ENCODE peak calls at places on chromosomes 1 and 21, in five cellular contexts. K is neuronal stem cell, S is H9, G is trophoblast cell, L is H1. W is an unnamed sample.

GRCh38 chr1:26833432-26834405 is 7.2 kb downstream of the ZDHHC18 start:
- DNase-seq in S (no peak), K (no peak), G (no peak), L (no peak), W (no peak)

GRCh38 chr21:33662046-33662445 is 19.7 kb downstream of the ITSN1 start:
- DNase-seq in G (peak; percentile 12), K (no peak), L (no peak), S (no peak), W (no peak)

GRCh38 chr1:24643362-24644346 is 552 bp downstream of the SRRM1 start:
- DNase-seq in G (no peak), S (no peak), K (no peak), L (no peak), W (peak; percentile 24)

GRCh38 chr1:232655041-232655745 is 25.3 kb upstream of the SIPA1L2 start:
- DNase-seq in G (no peak), S (no peak), L (no peak), K (no peak), W (peak; percentile 41)

GRCh38 chr1:223846668-223847007 is 891 bp upstream of the TP53BP2 start:
- DNase-seq in S (no peak), K (no peak), L (peak; percentile 56), G (no peak), W (no peak)

GRCh38 chr1:241081473-241081872 is 275.5 kb downstream of the RGS7 start:
- DNase-seq in L (no peak), G (no peak), K (no peak), S (no peak), W (peak; percentile 3)

GRCh38 chr1:156826596-156826995 is 9.9 kb upstream of the SH2D2A start:
- DNase-seq in S (no peak), L (no peak), G (no peak), K (no peak), W (no peak)

GRCh38 chr1:96234299-96234698 is 487.3 kb upstream of the PTBP2 start:
- DNase-seq in G (no peak), L (no peak), K (no peak), S (peak; percentile 29), W (peak; percentile 46)

GRCh38 chr1:116826818-116827606 is 72.8 kb downstream of the CD2 start:
- DNase-seq in K (no peak), L (no peak), G (peak; percentile 37), S (no peak), W (peak; percentile 68)

GRCh38 chr1:43446388-43446740 is 7.4 kb downstream of the HYI start:
- DNase-seq in L (no peak), K (no peak), S (peak; percentile 21), G (peak; percentile 62), W (no peak)

GRCh38 chr1:84996846-84997666 is at the start of gene MCOLN2:
- DNase-seq in L (peak; percentile 77), K (peak; percentile 61), G (no peak), S (peak; percentile 65), W (peak; percentile 32)

GRCh38 chr1:201542166-201543045 is 3.5 kb downstream of the NAV1 start:
- DNase-seq in K (no peak), G (no peak), S (no peak), L (no peak), W (peak; percentile 79)

GRCh38 chr1:228149341-228150020 is at the start of gene GJC2:
- DNase-seq in S (peak; percentile 67), L (peak; percentile 48), G (no peak), K (no peak), W (peak; percentile 30)

GRCh38 chr1:99963041-99963795 is 6.6 kb upstream of the SLC35A3 start:
- DNase-seq in L (no peak), K (no peak), S (no peak), G (no peak), W (peak; percentile 56)

GRCh38 chr1:211606327-211606913 is 27.5 kb upstream of the SLC30A1 start:
- DNase-seq in G (peak; percentile 48), K (no peak), L (no peak), S (no peak), W (no peak)

GRCh38 chr21:35400233-35400939 is 351.3 kb upstream of the RUNX1 start:
- DNase-seq in K (peak; percentile 12), G (peak; percentile 33), L (no peak), S (no peak), W (peak; percentile 61)

GRCh38 chr1:6832789-6833188 is 47.5 kb downstream of the CAMTA1 start:
- DNase-seq in G (no peak), S (no peak), K (no peak), L (no peak), W (no peak)

GRCh38 chr1:42259059-42259738 is 75.8 kb downstream of the FOXJ3 start:
- DNase-seq in S (no peak), K (no peak), L (no peak), G (peak; percentile 65), W (peak; percentile 61)

GRCh38 chr1:167599839-167600581 is 30.0 kb upstream of the RCSD1 start:
- DNase-seq in G (no peak), L (no peak), S (no peak), K (no peak), W (peak; percentile 55)

GRCh38 chr1:19222979-19223824 is 13.1 kb upstream of the UBR4 start:
- DNase-seq in G (no peak), K (no peak), S (no peak), L (no peak), W (no peak)

GRCh38 chr1:198156111-198156744 is 570 bp upstream of the NEK7 start:
- DNase-seq in L (peak; percentile 74), K (peak; percentile 40), S (peak; percentile 75), G (peak; percentile 84), W (peak; percentile 76)

GRCh38 chr1:225468270-225469020 is 40.6 kb upstream of the LBR start:
- DNase-seq in L (no peak), S (peak; percentile 16), K (no peak), G (no peak), W (no peak)

GRCh38 chr1:63662846-63663245 is 69.6 kb downstream of the PGM1 start:
- DNase-seq in S (peak; percentile 76), L (no peak), K (no peak), G (peak; percentile 91), W (no peak)

GRCh38 chr1:7752512-7753417 is 18.3 kb upstream of the VAMP3 start:
- DNase-seq in L (peak; percentile 62), G (peak; percentile 32), S (peak; percentile 48), K (peak; percentile 82), W (peak; percentile 77)

GRCh38 chr21:33078907-33079582 is 9.1 kb downstream of the OLIG1 start:
- DNase-seq in S (no peak), K (no peak), G (peak; percentile 77), L (no peak), W (peak; percentile 46)

GRCh38 chr1:234144866-234145265 is 228.4 kb upstream of the COA6 start:
- DNase-seq in S (no peak), K (no peak), L (no peak), G (peak; percentile 3), W (no peak)

GRCh38 chr21:44703731-44704635 is 7.0 kb downstream of the KRTAP10-12 start:
- DNase-seq in S (no peak), L (no peak), K (no peak), G (no peak), W (no peak)

GRCh38 chr1:157985473-157985872 is 8.0 kb upstream of the KIRREL1 start:
- DNase-seq in G (no peak), K (no peak), L (no peak), S (no peak), W (no peak)

GRCh38 chr1:9689011-9689706 is 37.6 kb downstream of the PIK3CD start:
- DNase-seq in K (peak; percentile 82), G (peak; percentile 70), S (peak; percentile 94), L (peak; percentile 96), W (peak; percentile 62)

GRCh38 chr1:164604541-164604940 is 45.6 kb downstream of the PBX1 start:
- DNase-seq in L (no peak), K (no peak), G (no peak), S (no peak), W (no peak)

GRCh38 chr1:204408074-204408507 is 3.5 kb downstream of the PPP1R15B start:
- DNase-seq in S (no peak), K (no peak), G (no peak), L (peak; percentile 41), W (peak; percentile 70)

GRCh38 chr1:56547977-56548376 is 31.4 kb downstream of the PLPP3 start:
- DNase-seq in K (no peak), G (peak; percentile 44), L (no peak), S (no peak), W (no peak)
- H2BK12ac ChIP-seq in K (no peak overlapping the region), G (no peak overlapping the region), L (peak overlapping the region; percentile 31), S (no peak overlapping the region), W (no peak overlapping the region)

GRCh38 chr1:47708658-47709301 is 270.9 kb downstream of the FOXD2 start:
- DNase-seq in S (peak; percentile 72), L (peak; percentile 79), K (no peak), G (peak; percentile 51), W (peak; percentile 3)

GRCh38 chr1:47711211-47711847 is 273.5 kb downstream of the FOXD2 start:
- DNase-seq in G (no peak), K (no peak), L (no peak), S (no peak), W (no peak)

GRCh38 chr1:47709302-47710074 is 271.6 kb downstream of the FOXD2 start:
- DNase-seq in G (no peak), L (peak; percentile 78), K (peak; percentile 78), S (peak; percentile 67), W (peak; percentile 22)

GRCh38 chr1:47711848-47712492 is 274.1 kb downstream of the FOXD2 start:
- DNase-seq in G (no peak), K (no peak), S (no peak), L (no peak), W (no peak)

GRCh38 chr1:47710075-47711071 is 272.5 kb downstream of the FOXD2 start:
- DNase-seq in G (peak; percentile 71), K (peak; percentile 80), L (peak; percentile 97), S (peak; percentile 82), W (peak; percentile 50)
- H2AK5ac ChIP-seq in G (no peak overlapping the region), K (peak overlapping the region; percentile 31), L (no peak overlapping the region), S (no peak overlapping the region), W (no peak overlapping the region)

GRCh38 chr1:54200519-54200997 is 591 bp downstream of the MRPL37 start:
- DNase-seq in K (no peak), S (no peak), L (no peak), G (no peak), W (peak; percentile 36)

GRCh38 chr1:54204199-54204598 is 4.2 kb downstream of the MRPL37 start:
- DNase-seq in L (no peak), S (no peak), G (no peak), K (no peak), W (no peak)

GRCh38 chr1:54199151-54199764 is 572 bp downstream of the CYB5RL start:
- DNase-seq in S (no peak), K (no peak), L (no peak), G (no peak), W (peak; percentile 49)

GRCh38 chr1:54199765-54200518 is at the start of the genes CYB5RL and MRPL37:
- DNase-seq in S (peak; percentile 96), K (peak; percentile 94), L (peak; percentile 91), G (peak; percentile 94), W (peak; percentile 97)
- H3K4me2 ChIP-seq in S (peak within 1 kb of the TSS; percentile 92), K (peak within 1 kb of the TSS; percentile 83), L (peak within 1 kb of the TSS; percentile 100), G (peak within 1 kb of the TSS; percentile 72), W (peak within 1 kb of the TSS; percentile 94)

DNA sequence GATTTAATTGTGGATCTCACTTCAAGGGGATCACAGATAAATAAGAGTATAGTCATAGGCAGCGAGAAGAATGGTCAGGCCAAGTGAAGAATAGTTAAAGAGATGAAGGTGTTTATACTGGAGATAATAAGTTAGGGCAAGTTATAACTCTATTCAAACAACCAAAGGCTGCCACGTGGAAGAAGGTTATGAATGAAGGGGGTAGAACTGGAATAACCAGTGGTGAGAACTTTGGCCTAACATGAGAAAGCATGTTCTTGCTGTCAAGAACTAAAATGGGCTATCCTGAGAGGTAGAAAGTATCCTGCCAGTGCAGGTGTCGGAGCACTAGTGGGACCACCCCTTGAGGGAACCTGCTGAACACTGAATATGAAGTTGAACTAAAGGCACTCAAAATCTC is 49.6 kb upstream of the EDEM3 start:
- DNase-seq in L (no peak), G (no peak), S (no peak), K (no peak), W (no peak)
- H2BK12ac ChIP-seq in L (no peak overlapping the region), G (no peak overlapping the region), S (no peak overlapping the region), K (no peak overlapping the region), W (no peak overlapping the region)